ENCODE peak calls at places on chromosomes 1 and 21, in six cellular contexts. E, F, U, Z, A and R are unnamed samples.

GRCh38 chr1:21614419-21615115 is 54.6 kb downstream of the RAP1GAP start:
- DNase-seq in E (no peak), Z (no peak), U (no peak), A (no peak), F (no peak), R (no peak)

GRCh38 chr1:14300991-14301703 is 297.3 kb upstream of the KAZN start:
- DNase-seq in Z (no peak), E (no peak), A (no peak), F (no peak), U (no peak), R (peak)

GRCh38 chr21:42288962-42289361 is 26.2 kb downstream of the TFF3 start:
- DNase-seq in F (no peak), Z (no peak), U (no peak), A (no peak), E (no peak), R (no peak)

GRCh38 chr1:40411294-40411693 is 37.8 kb downstream of the SMAP2 start:
- DNase-seq in F (no peak), A (no peak), Z (no peak), E (no peak), U (no peak), R (no peak)

GRCh38 chr1:233006108-233006507 is 55.7 kb downstream of the NTPCR start:
- DNase-seq in E (no peak), F (no peak), U (no peak), A (no peak), Z (no peak), R (no peak)

GRCh38 chr1:89855413-89856123 is 34.7 kb downstream of the LRRC8D start:
- DNase-seq in E (peak), Z (peak), A (no peak), U (no peak), F (no peak), R (no peak)

GRCh38 chr1:194366705-194367104 is 1180.3 kb upstream of the B3GALT2 start:
- DNase-seq in U (no peak), A (no peak), F (no peak), E (peak), Z (no peak), R (no peak)

GRCh38 chr1:166165661-166166399 is 971 bp downstream of the FAM78B start:
- DNase-seq in F (peak), E (no peak), A (peak), U (peak), Z (peak), R (peak)

GRCh38 chr21:16587671-16588379 is 858.0 kb downstream of the USP25 start:
- DNase-seq in E (peak), Z (peak), U (no peak), A (no peak), F (no peak), R (no peak)

GRCh38 chr1:235297579-235297978 is 30.4 kb downstream of the ARID4B start:
- DNase-seq in F (no peak), Z (peak), U (no peak), A (no peak), E (peak), R (no peak)

GRCh38 chr21:41777934-41778815 is 11.3 kb upstream of the RIPK4 start:
- DNase-seq in U (peak), Z (peak), E (peak), A (peak), F (peak), R (peak)

GRCh38 chr1:23282967-23283366 is 61.1 kb downstream of the HNRNPR start:
- DNase-seq in A (no peak), Z (peak), E (peak), U (no peak), F (no peak), R (no peak)

GRCh38 chr1:7456683-7457082 is 314.4 kb upstream of the VAMP3 start:
- DNase-seq in Z (no peak), U (no peak), F (peak), A (peak), E (no peak), R (no peak)

GRCh38 chr1:247638011-247638410 is 32.6 kb downstream of the OR2G3 start:
- DNase-seq in E (no peak), A (no peak), F (no peak), U (no peak), Z (no peak), R (no peak)

GRCh38 chr1:170309389-170310013 is 163.7 kb downstream of the NTMT2 start:
- DNase-seq in F (no peak), Z (peak), A (no peak), U (no peak), E (peak), R (peak)

GRCh38 chr1:65717815-65718454 is 74.8 kb upstream of the PDE4B start:
- DNase-seq in U (no peak), A (no peak), E (peak), Z (peak), F (no peak), R (peak)

GRCh38 chr1:4048921-4049320 is 148.8 kb upstream of the C1orf174 start:
- DNase-seq in A (no peak), F (no peak), U (no peak), Z (no peak), E (no peak), R (no peak)

GRCh38 chr1:39406533-39407478 is 84.6 kb upstream of the BMP8A start:
- DNase-seq in U (no peak), F (no peak), E (peak), Z (peak), A (no peak), R (no peak)

GRCh38 chr1:8024329-8024728 is 1.8 kb downstream of the ERRFI1 start:
- DNase-seq in A (no peak), U (no peak), Z (peak), F (no peak), E (no peak), R (no peak)

GRCh38 chr1:22343456-22344426 is 107.9 kb upstream of the ZBTB40 start:
- DNase-seq in U (no peak), Z (no peak), E (no peak), F (no peak), A (no peak), R (no peak)

GRCh38 chr1:154609398-154610380 is 1.7 kb upstream of the ADAR start:
- DNase-seq in Z (peak), A (peak), E (peak), U (no peak), F (peak), R (peak)

GRCh38 chr1:47638713-47639112 is 200.9 kb downstream of the FOXD2 start:
- DNase-seq in F (no peak), Z (no peak), E (no peak), A (no peak), U (no peak), R (no peak)

GRCh38 chr1:47635111-47635510 is 197.3 kb downstream of the FOXD2 start:
- DNase-seq in E (no peak), U (no peak), A (no peak), Z (no peak), F (no peak), R (no peak)

GRCh38 chr1:47635597-47635996 is 197.8 kb downstream of the FOXD2 start:
- DNase-seq in U (no peak), Z (no peak), A (no peak), E (no peak), F (no peak), R (no peak)

GRCh38 chr1:47637111-47637685 is 199.4 kb downstream of the FOXD2 start:
- DNase-seq in A (no peak), F (no peak), Z (no peak), U (no peak), E (no peak), R (no peak)

GRCh38 chr1:47638240-47638639 is 200.4 kb downstream of the FOXD2 start:
- DNase-seq in U (no peak), Z (no peak), E (no peak), A (no peak), F (no peak), R (no peak)
- H2BK15ac ChIP-seq in U (no peak), Z (no peak), E (no peak), A (no peak), F (no peak), R (no peak)

GRCh38 chr1:211932581-211933010 is 102.0 kb upstream of the LPGAT1 start:
- DNase-seq in F (no peak), Z (no peak), E (no peak), A (no peak), U (no peak), R (peak)
- H2BK15ac ChIP-seq in F (no peak), Z (no peak), E (no peak), A (no peak), U (no peak), R (no peak)

GRCh38 chr1:93082313-93082712 is 3.2 kb downstream of the MTF2 start:
- DNase-seq in A (no peak), F (no peak), E (no peak), Z (no peak), U (no peak), R (no peak)
- H2BK15ac ChIP-seq in A (no peak), F (no peak), E (no peak), Z (no peak), U (no peak), R (no peak)

GRCh38 chr1:212082765-212083406 is 47.3 kb downstream of the DTL start:
- DNase-seq in E (no peak), Z (no peak), F (no peak), A (no peak), U (no peak), R (no peak)
- H2BK15ac ChIP-seq in E (no peak), Z (no peak), F (no peak), A (no peak), U (no peak), R (no peak)